ENCODE peak calls at places on chromosomes 12 and 14, in eight cellular contexts. T is sigmoid colon, H is GM23338, K is HL-60, R is stomach, Z is HCT116, B is H1, X is vagina. E is an unnamed sample.
A peak's percentile ranks its signal among the peaks of the same experiment; 100 is the strongest.

GRCh38 chr12:56160160-56160763 is 2.1 kb downstream of the MYL6 start:
- DNase-seq in K (peak; percentile 10), T (no peak), X (no peak), H (peak; percentile 59), Z (no peak), B (no peak), R (no peak), E (no peak)

GRCh38 chr12:77058740-77059139 is 6.6 kb downstream of the E2F7 start:
- DNase-seq in H (no peak), R (no peak), Z (no peak), T (no peak), X (no peak), K (no peak), B (no peak), E (no peak)

GRCh38 chr14:68792830-68793733 is at the start of gene ZFP36L1:
- DNase-seq in K (peak; percentile 9), X (peak; percentile 96), Z (peak; percentile 95), T (peak; percentile 98), H (peak; percentile 98), R (peak; percentile 92), B (peak; percentile 90), E (no peak)

GRCh38 chr12:102010265-102010994 is 51.4 kb downstream of the WASHC3 start:
- DNase-seq in Z (no peak), K (peak; percentile 73), B (no peak), H (no peak), X (no peak), T (no peak), R (no peak), E (no peak)

GRCh38 chr14:104973215-104974145 is 4.7 kb downstream of the AHNAK2 start:
- DNase-seq in Z (peak; percentile 98), X (no peak), H (no peak), R (peak; percentile 84), B (no peak), T (peak; percentile 97), K (no peak), E (peak; percentile 89)

GRCh38 chr12:4855121-4855924 is 54.4 kb upstream of the KCNA1 start:
- DNase-seq in K (peak; percentile 60), X (peak; percentile 79), R (peak; percentile 57), Z (peak; percentile 69), B (peak; percentile 67), H (peak; percentile 95), T (peak; percentile 80), E (peak; percentile 60)

GRCh38 chr12:19896534-19896933 is 457.2 kb downstream of the AEBP2 start:
- DNase-seq in K (no peak), H (no peak), B (no peak), X (no peak), R (no peak), T (no peak), Z (no peak), E (no peak)

GRCh38 chr12:87756111-87756510 is 273.1 kb downstream of the C12orf50 start:
- DNase-seq in H (no peak), B (no peak), T (no peak), X (no peak), Z (no peak), R (no peak), K (no peak), E (no peak)

GRCh38 chr12:42186793-42187192 is 42.1 kb upstream of the GXYLT1 start:
- DNase-seq in X (no peak), Z (no peak), H (no peak), B (no peak), K (no peak), T (no peak), R (no peak), E (no peak)

GRCh38 chr14:46063872-46064271 is 587.7 kb downstream of the RPL10L start:
- DNase-seq in T (no peak), Z (no peak), B (no peak), X (no peak), K (no peak), R (no peak), H (peak; percentile 2), E (no peak)

GRCh38 chr14:99430491-99430890 is 50.2 kb downstream of the SETD3 start:
- DNase-seq in X (no peak), H (peak; percentile 80), K (no peak), T (no peak), R (peak; percentile 69), Z (no peak), B (peak; percentile 75), E (no peak)

GRCh38 chr14:99608591-99608990 is 4.6 kb upstream of the CCDC85C start:
- DNase-seq in B (no peak), X (no peak), H (no peak), R (no peak), T (no peak), K (no peak), Z (no peak), E (no peak)

GRCh38 chr14:94355191-94355794 is 32.2 kb upstream of the SERPINA6 start:
- DNase-seq in H (peak; percentile 78), R (peak; percentile 60), B (peak; percentile 61), T (no peak), Z (no peak), K (peak; percentile 71), X (no peak), E (no peak)

GRCh38 chr12:52036587-52037171 is 14.6 kb upstream of the NR4A1 start:
- DNase-seq in K (peak; percentile 54), B (peak; percentile 78), H (peak; percentile 84), Z (no peak), X (no peak), R (peak; percentile 94), T (peak; percentile 97), E (no peak)

GRCh38 chr12:67826946-67827719 is 162.1 kb upstream of the IFNG-AS1 start:
- DNase-seq in B (no peak), H (no peak), R (no peak), X (no peak), T (no peak), K (no peak), Z (no peak), E (no peak)

GRCh38 chr12:91239497-91239896 is 56.9 kb upstream of the DCN start:
- DNase-seq in R (no peak), B (no peak), X (no peak), K (no peak), T (no peak), H (no peak), Z (no peak), E (no peak)

GRCh38 chr12:30457621-30458289 is 237.9 kb downstream of the IPO8 start:
- DNase-seq in T (no peak), X (no peak), Z (peak; percentile 75), K (peak; percentile 2), R (no peak), B (no peak), H (peak; percentile 72), E (no peak)

GRCh38 chr12:47813491-47814196 is 6.1 kb downstream of the HDAC7 start:
- DNase-seq in X (no peak), R (no peak), Z (no peak), K (peak; percentile 70), H (peak; percentile 57), B (no peak), T (no peak), E (no peak)

GRCh38 chr14:63343878-63344277 is 25.1 kb upstream of the GPHB5 start:
- DNase-seq in Z (no peak), T (no peak), R (no peak), X (no peak), H (no peak), K (no peak), B (no peak), E (no peak)

DNA sequence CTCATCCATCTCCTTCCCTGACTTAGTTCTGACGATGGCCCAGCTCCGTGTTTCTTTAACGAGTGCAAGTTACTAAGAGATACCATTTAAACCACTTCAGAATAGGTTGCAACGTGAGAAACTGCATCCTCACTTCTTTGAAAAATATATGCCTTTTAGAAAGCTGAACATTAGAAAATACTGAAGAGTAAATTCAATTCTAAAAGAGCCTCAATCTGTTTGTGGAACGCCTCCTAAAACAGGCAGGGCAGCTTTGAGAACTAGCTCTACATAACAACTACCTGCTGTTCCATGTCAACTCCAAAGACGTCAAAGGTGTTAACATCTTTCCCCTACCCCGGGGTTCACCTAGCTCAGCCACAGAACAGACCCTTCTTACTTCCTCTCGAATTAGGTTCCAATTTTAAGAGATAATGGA is 3.5 kb downstream of the BHLHE41 start:
- DNase-seq in X (no peak), H (peak; percentile 72), B (no peak), T (no peak), K (no peak), R (no peak), Z (no peak), E (no peak)
- TF ChIP-seq POLR2AphosphoS5 in X (no peak), H (no peak), B (no peak), T (no peak), K (no peak), R (no peak), Z (no peak), E (peak; percentile 54)

GRCh38 chr12:108565976-108566375 is 3.6 kb downstream of the ISCU start:
- DNase-seq in T (peak; percentile 89), X (no peak), K (peak; percentile 88), B (no peak), R (peak; percentile 86), H (no peak), Z (peak; percentile 80), E (peak; percentile 66)
- TF ChIP-seq POLR2AphosphoS5 in T (no peak), X (peak; percentile 36), K (peak; percentile 86), B (no peak), R (peak; percentile 58), H (no peak), Z (peak; percentile 74), E (no peak)

GRCh38 chr14:52790011-52790755 is 1.2 kb downstream of the GNPNAT1 start:
- DNase-seq in X (no peak), H (peak; percentile 59), K (no peak), B (no peak), T (no peak), R (no peak), Z (no peak), E (no peak)

GRCh38 chr14:52793061-52793460 is 1.7 kb upstream of the GNPNAT1 start:
- DNase-seq in Z (no peak), H (no peak), T (no peak), K (no peak), X (no peak), B (no peak), R (no peak), E (no peak)

GRCh38 chr14:52790756-52791203 is 627 bp downstream of the GNPNAT1 start:
- DNase-seq in Z (no peak), B (no peak), T (no peak), R (no peak), K (no peak), X (no peak), H (no peak), E (no peak)

GRCh38 chr14:52791204-52792096 is at the start of gene GNPNAT1:
- DNase-seq in B (peak; percentile 88), H (peak; percentile 96), K (peak; percentile 79), Z (peak; percentile 86), X (no peak), T (peak; percentile 93), R (peak; percentile 90), E (peak; percentile 54)

DNA sequence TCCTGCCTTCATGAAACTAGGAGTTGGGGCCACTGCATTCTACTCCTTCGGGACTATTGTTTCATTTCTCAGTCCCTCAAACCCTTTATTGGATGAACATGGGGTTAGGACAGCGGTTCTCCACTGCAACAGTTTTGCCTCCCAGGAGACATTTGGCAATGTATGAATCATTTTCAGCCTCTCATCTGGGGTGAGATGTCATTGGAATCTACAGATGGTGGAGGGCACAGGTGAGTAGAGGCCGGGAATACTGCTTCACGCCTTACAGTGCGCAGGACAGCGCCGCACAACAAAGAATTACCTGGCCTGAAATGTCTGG is 649 bp upstream of the GNPNAT1 start:
- DNase-seq in K (no peak), R (no peak), H (no peak), X (no peak), Z (no peak), B (no peak), T (no peak), E (no peak)
- TF ChIP-seq POLR2AphosphoS5 in K (no peak), R (no peak), H (no peak), X (no peak), Z (no peak), B (no peak), T (no peak), E (no peak)

GRCh38 chr14:103343905-103344797 is 10.1 kb downstream of the EIF5 start:
- DNase-seq in X (no peak), T (no peak), H (no peak), K (no peak), Z (no peak), R (no peak), B (no peak), E (no peak)
- TF ChIP-seq POLR2AphosphoS5 in X (no peak), T (no peak), H (no peak), K (peak; percentile 41), Z (no peak), R (no peak), B (peak; percentile 55), E (no peak)